ENCODE peak calls at places on chromosomes 12 and 14, in ten cellular contexts. H is pancreas; C is stimulated activated CD4-positive, alpha-beta T cell treated with anti-CD3 and anti-CD28 coated beads, Interleukin-15, amount 100 ng/mL, for 1 hour; V is HuH-7.5; F is NCI-H460; P is LoVo; J is astrocyte of the cerebellum; T is anterior cingulate cortex; G is endothelial cell; M is H4. Y is an unnamed sample.

GRCh38 chr12:100399095-100399494 is 42.2 kb downstream of the SLC17A8 start:
- DNase-seq in M (no peak), H (no peak), F (no peak), P (no peak), V (no peak), G (no peak), C (no peak), J (no peak), T (no peak), Y (no peak)

GRCh38 chr12:49129332-49130150 is 1.7 kb downstream of the TUBA1B start:
- DNase-seq in C (no peak), T (no peak), V (no peak), P (no peak), M (no peak), F (no peak), H (no peak), G (no peak), J (no peak), Y (no peak)

GRCh38 chr14:100290607-100291304 is 15.5 kb downstream of the SLC25A29 start:
- DNase-seq in J (no peak), M (no peak), C (no peak), G (no peak), T (no peak), V (no peak), F (no peak), P (no peak), H (peak), Y (no peak)

GRCh38 chr12:47100146-47100545 is 20.4 kb upstream of the AMIGO2 start:
- DNase-seq in F (no peak), M (no peak), H (no peak), T (no peak), P (no peak), G (no peak), J (no peak), C (no peak), V (no peak), Y (no peak)

GRCh38 chr14:80215756-80216581 is 4.7 kb upstream of the DIO2 start:
- DNase-seq in M (peak), V (no peak), C (no peak), H (no peak), F (no peak), J (no peak), T (no peak), G (no peak), P (no peak), Y (no peak)

GRCh38 chr12:31474751-31475150 is 116.2 kb downstream of the DENND5B start:
- DNase-seq in V (no peak), M (no peak), P (no peak), C (no peak), T (no peak), G (no peak), J (no peak), H (no peak), F (no peak), Y (no peak)

GRCh38 chr14:70907996-70908917 is 998 bp downstream of the PCNX1 start:
- DNase-seq in C (peak), M (no peak), G (peak), J (no peak), P (peak), T (peak), H (peak), V (peak), F (no peak), Y (peak)

GRCh38 chr14:72884386-72884785 is 9.5 kb downstream of the DPF3 start:
- DNase-seq in P (no peak), J (no peak), M (no peak), F (no peak), T (no peak), C (no peak), G (no peak), V (no peak), H (no peak), Y (no peak)

GRCh38 chr12:27780612-27781408 is 774 bp upstream of the MANSC4 start:
- DNase-seq in M (peak), F (no peak), G (peak), T (no peak), P (peak), H (no peak), C (no peak), J (no peak), V (peak), Y (peak)

GRCh38 chr14:36939265-36939664 is 233.1 kb downstream of the SLC25A21 start:
- DNase-seq in F (no peak), C (no peak), G (no peak), V (no peak), H (no peak), T (no peak), M (no peak), P (no peak), J (no peak), Y (no peak)

GRCh38 chr14:37590096-37590809 is 4.8 kb downstream of the FOXA1 start:
- DNase-seq in C (no peak), J (no peak), V (no peak), G (no peak), T (no peak), H (no peak), P (no peak), M (no peak), F (no peak), Y (no peak)

GRCh38 chr14:83342590-83342989 is 1808.9 kb upstream of the SEL1L start:
- DNase-seq in G (no peak), C (no peak), P (no peak), H (no peak), T (no peak), M (peak), F (no peak), J (no peak), V (no peak), Y (no peak)

GRCh38 chr14:77376380-77376770 is 519 bp downstream of the TMED8 start:
- DNase-seq in H (peak), T (no peak), C (peak), M (no peak), V (peak), J (no peak), F (no peak), P (peak), G (peak), Y (no peak)

GRCh38 chr12:92036061-92036620 is 109.5 kb downstream of the BTG1 start:
- DNase-seq in G (no peak), C (no peak), J (no peak), H (no peak), M (no peak), P (no peak), T (no peak), V (no peak), F (no peak), Y (no peak)